ENCODE peak calls at places on chromosomes 7 and 10, in five cellular contexts. N, E, F, P and T are unnamed samples.

GRCh38 chr10:130621231-130621775 is 485.1 kb downstream of the GLRX3 start:
- DNase-seq in E (no peak), F (no peak), P (no peak), N (no peak), T (no peak)

GRCh38 chr7:51243631-51244030 is 73.0 kb downstream of the COBL start:
- DNase-seq in N (peak), F (no peak), P (no peak), E (no peak), T (no peak)

GRCh38 chr10:76917071-76917470 is 720.5 kb downstream of the KCNMA1 start:
- DNase-seq in E (no peak), N (no peak), F (no peak), P (no peak), T (no peak)

GRCh38 chr10:127990846-127991542 is 84.1 kb downstream of the PTPRE start:
- DNase-seq in P (no peak), E (no peak), F (no peak), N (no peak), T (no peak)

GRCh38 chr10:10804998-10805737 is 212.5 kb upstream of the CELF2 start:
- DNase-seq in E (no peak), N (no peak), F (no peak), P (no peak), T (no peak)

GRCh38 chr7:68176974-68177373 is 1180.3 kb downstream of the TYW1 start:
- DNase-seq in N (no peak), F (peak), E (no peak), P (no peak), T (peak)

GRCh38 chr7:17299477-17299991 is 1.1 kb downstream of the AHR start:
- DNase-seq in E (no peak), P (no peak), N (no peak), F (no peak), T (peak)

GRCh38 chr7:151226875-151227782 is at the start of gene ABCF2:
- DNase-seq in E (peak), P (peak), F (peak), N (peak), T (peak)

GRCh38 chr10:121027390-121027789 is 176.2 kb downstream of the WDR11 start:
- DNase-seq in N (no peak), F (no peak), P (no peak), E (no peak), T (no peak)

GRCh38 chr7:36160313-36160712 is 7.3 kb downstream of the EEPD1 start:
- DNase-seq in P (no peak), E (no peak), F (no peak), N (no peak), T (no peak)

GRCh38 chr7:139774376-139774775 is 3.4 kb downstream of the HIPK2 start:
- DNase-seq in N (no peak), P (no peak), F (no peak), E (no peak), T (no peak)

GRCh38 chr10:7411671-7412481 is 1.0 kb upstream of the SFMBT2 start:
- DNase-seq in P (no peak), F (no peak), N (peak), E (peak), T (no peak)

GRCh38 chr10:34031410-34031809 is 696.9 kb upstream of the NRP1 start:
- DNase-seq in E (no peak), F (no peak), P (no peak), N (no peak), T (no peak)

GRCh38 chr7:25124485-25125136 is 449 bp downstream of the CYCS start:
- DNase-seq in E (peak), P (no peak), N (no peak), F (no peak), T (no peak)

GRCh38 chr10:124117879-124118278 is 24.5 kb upstream of the CHST15 start:
- DNase-seq in E (no peak), P (no peak), N (no peak), F (no peak), T (no peak)

GRCh38 chr10:104342941-104343411 is 4.7 kb upstream of the ITPRIP start:
- DNase-seq in E (no peak), F (no peak), N (no peak), P (no peak), T (no peak)

GRCh38 chr10:30390207-30390606 is 41.1 kb upstream of the MTPAP start:
- DNase-seq in N (no peak), P (no peak), F (no peak), E (no peak), T (no peak)

GRCh38 chr7:3174515-3175318 is 126.3 kb upstream of the SDK1 start:
- DNase-seq in N (no peak), E (peak), P (no peak), F (no peak), T (no peak)

GRCh38 chr7:38452615-38453014 is 178.6 kb downstream of the AMPH start:
- DNase-seq in P (no peak), N (no peak), F (no peak), E (no peak), T (no peak)

GRCh38 chr10:29553732-29554260 is 81.0 kb downstream of the SVIL start:
- DNase-seq in E (no peak), P (no peak), N (no peak), F (no peak), T (no peak)

GRCh38 chr7:30222519-30223213 is 61.7 kb upstream of the ZNRF2 start:
- DNase-seq in N (no peak), P (no peak), F (no peak), E (no peak), T (no peak)

GRCh38 chr7:30231271-30231670 is 53.1 kb upstream of the ZNRF2 start:
- DNase-seq in N (no peak), E (no peak), P (no peak), F (no peak), T (no peak)

GRCh38 chr7:30224511-30225031 is 59.8 kb upstream of the ZNRF2 start:
- DNase-seq in N (no peak), E (no peak), F (no peak), P (peak), T (peak)

GRCh38 chr7:30225863-30226361 is 58.5 kb upstream of the ZNRF2 start:
- DNase-seq in E (peak), N (no peak), P (peak), F (peak), T (peak)

DNA sequence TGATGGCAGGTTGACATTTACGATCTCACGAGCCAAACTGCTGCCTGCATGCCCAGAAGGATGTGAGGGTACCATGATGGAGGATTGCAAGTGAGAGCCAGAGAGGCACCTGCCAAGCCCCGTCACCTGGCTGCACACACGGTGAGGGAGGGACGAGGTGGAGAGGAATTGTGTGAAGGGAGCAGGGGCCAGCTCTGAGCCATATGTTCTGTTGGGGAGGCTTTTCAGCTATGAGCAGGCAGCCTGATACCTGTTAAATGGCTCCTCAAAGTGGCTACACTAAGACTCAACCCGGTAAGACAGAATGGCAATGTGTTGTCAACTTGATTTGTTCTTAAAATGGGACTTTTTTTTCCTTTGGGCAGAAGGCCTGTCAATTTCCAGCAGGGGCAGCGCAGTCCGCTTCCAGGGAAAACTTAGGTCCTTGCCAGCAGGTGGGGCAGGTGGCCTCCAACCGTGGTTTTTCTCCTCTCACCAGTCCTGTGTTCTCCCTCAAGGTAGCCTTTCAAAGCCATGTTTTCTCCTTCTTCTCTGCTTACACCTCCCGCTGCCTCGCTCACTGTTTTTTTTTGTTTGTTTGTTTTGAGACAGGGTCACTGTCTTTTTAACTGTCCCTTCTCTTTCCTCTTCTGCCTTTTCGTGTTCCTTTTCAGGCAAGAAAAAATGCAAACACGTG is 57.7 kb upstream of the ZNRF2 start:
- DNase-seq in F (peak), P (no peak), E (no peak), N (peak), T (no peak)
- TF ChIP-seq CTCF in F (no peak), P (peak), E (no peak), N (no peak), T (no peak)

DNA sequence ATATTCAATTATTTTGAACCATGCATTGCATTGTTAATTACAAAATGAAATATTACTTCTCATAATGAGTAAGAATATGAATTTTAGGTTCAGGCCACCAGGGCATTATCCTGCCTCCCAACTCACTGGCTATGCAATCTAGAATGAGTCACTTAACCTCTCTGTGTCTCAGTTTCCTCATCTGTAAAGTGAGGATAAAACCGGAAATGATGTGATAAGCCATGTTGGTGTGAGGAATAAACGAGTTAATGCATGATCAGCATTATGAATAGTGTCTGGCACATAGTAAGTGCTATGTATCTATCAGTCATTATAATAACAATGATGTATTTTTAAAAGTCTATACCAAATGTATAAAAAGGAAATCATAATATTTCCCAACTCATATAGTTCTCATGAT is 85.5 kb downstream of the SEMA3D start:
- DNase-seq in F (no peak), E (no peak), N (no peak), P (no peak), T (no peak)
- TF ChIP-seq POLR2AphosphoS5 in F (no peak), E (no peak), N (no peak), P (no peak), T (no peak)

DNA sequence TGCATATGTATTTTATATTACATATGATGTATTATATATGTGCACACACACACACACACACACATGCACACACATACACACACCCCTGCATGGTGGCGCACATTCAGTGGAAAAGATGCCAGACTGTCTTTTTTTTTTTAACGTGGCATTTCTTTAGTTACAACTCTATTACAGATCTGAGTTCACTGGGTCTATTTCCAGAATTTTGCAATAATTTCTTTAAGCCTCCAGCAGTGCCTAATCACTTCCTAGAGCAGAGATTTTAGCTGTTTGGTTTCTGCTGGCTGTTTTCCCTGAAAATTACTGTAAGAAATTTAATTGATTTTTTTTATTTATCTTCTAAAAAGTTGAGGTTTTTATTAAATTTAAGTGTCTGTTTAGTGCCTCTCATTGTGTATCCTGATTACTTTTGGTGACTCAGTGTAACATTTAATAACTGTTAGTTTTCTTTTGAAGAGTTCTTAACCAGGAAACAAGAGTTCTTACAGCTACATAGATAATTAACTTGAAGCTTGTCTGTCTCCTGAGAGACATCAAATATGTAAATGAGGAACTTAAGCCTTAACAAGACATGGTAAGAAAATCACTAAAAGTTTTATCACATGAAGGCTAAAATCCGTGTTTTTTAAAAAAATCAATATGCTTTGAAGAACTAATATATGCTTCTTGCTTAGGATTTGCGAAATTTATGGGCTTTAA is 232.0 kb downstream of the MDFIC start:
- DNase-seq in F (no peak), N (no peak), P (no peak), E (no peak), T (no peak)
- TF ChIP-seq CTCF in F (no peak), N (no peak), P (no peak), E (no peak), T (no peak)

GRCh38 chr7:75642810-75643486 is 95.8 kb downstream of the HIP1 start:
- DNase-seq in F (peak), N (no peak), E (no peak), P (peak), T (peak)

GRCh38 chr7:75637854-75638606 is 100.7 kb downstream of the HIP1 start:
- DNase-seq in N (no peak), E (no peak), P (no peak), F (no peak), T (no peak)

GRCh38 chr7:75639893-75640600 is 98.7 kb downstream of the HIP1 start:
- DNase-seq in N (no peak), E (no peak), F (no peak), P (no peak), T (no peak)

GRCh38 chr7:75638607-75639070 is 100.1 kb downstream of the HIP1 start:
- DNase-seq in N (peak), P (no peak), E (peak), F (peak), T (no peak)

GRCh38 chr7:75639071-75639892 is 99.5 kb downstream of the HIP1 start:
- DNase-seq in N (peak), E (peak), P (no peak), F (peak), T (peak)
- TF ChIP-seq POLR2AphosphoS5 in N (no peak), E (peak), P (no peak), F (no peak), T (no peak)

GRCh38 chr7:120334475-120334874 is 61.5 kb downstream of the KCND2 start:
- DNase-seq in E (no peak), N (no peak), P (peak), F (no peak), T (no peak)

GRCh38 chr7:120332433-120332832 is 59.5 kb downstream of the KCND2 start:
- DNase-seq in N (no peak), P (no peak), F (no peak), E (no peak), T (no peak)

GRCh38 chr7:120337308-120337907 is 64.4 kb downstream of the KCND2 start:
- DNase-seq in N (no peak), E (no peak), P (no peak), F (no peak), T (no peak)
- TF ChIP-seq CTCF in N (no peak), E (no peak), P (peak), F (no peak), T (peak)

GRCh38 chr7:22653981-22654380 is 73.0 kb upstream of the IL6 start:
- DNase-seq in N (no peak), P (no peak), E (no peak), F (no peak), T (no peak)
- TF ChIP-seq POLR2AphosphoS5 in N (no peak), P (no peak), E (no peak), F (no peak), T (no peak)

GRCh38 chr10:49359349-49360231 is 36.3 kb downstream of the DRGX start:
- DNase-seq in P (no peak), F (no peak), E (no peak), N (no peak), T (peak)
- TF ChIP-seq CTCF in P (no peak), F (no peak), E (no peak), N (no peak), T (no peak)

DNA sequence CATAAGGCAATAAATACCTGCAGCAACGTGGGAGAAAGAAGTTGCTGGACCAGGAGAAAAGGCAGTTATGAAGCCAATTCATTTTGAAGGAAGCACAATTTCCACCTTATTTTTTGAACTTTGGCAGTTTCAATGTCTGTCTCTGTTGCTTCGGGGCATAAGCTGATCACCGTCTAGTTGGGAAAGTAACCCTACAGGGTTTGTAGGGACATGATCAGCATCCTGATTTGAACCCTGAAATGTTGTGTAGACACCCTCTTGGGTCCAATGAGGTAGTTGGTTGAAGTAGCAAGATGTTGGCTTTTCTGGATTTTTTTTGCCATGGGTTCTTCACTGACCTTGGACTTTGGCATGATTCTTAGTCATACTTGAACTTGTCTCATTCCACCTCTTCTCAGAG is 13.0 kb downstream of the DUSP5 start:
- DNase-seq in F (no peak), E (no peak), N (no peak), P (no peak), T (no peak)
- TF ChIP-seq POLR2AphosphoS5 in F (no peak), E (no peak), N (no peak), P (peak), T (no peak)